ENCODE peak calls at places on chromosomes 1 and 21, in nine cellular contexts. Z, G, N, K, Q, L, C, A and X are unnamed samples.

GRCh38 chr1:209755926-209756607 is at the start of gene TRAF3IP3:
- DNase-seq in Q (peak; percentile 92), G (no peak), A (no peak), K (peak; percentile 55), L (no peak), N (peak; percentile 52), C (peak; percentile 19), Z (no peak), X (no peak)

GRCh38 chr21:37619464-37619974 is 252.9 kb downstream of the DYRK1A start:
- DNase-seq in N (no peak), K (no peak), L (no peak), A (no peak), Q (no peak), C (no peak), Z (no peak), G (no peak), X (no peak)

GRCh38 chr1:216356945-216357344 is 66.3 kb downstream of the USH2A start:
- DNase-seq in C (no peak), G (no peak), Q (no peak), K (no peak), L (no peak), N (no peak), A (no peak), Z (no peak), X (no peak)

GRCh38 chr1:167578935-167579521 is 25.5 kb upstream of the CREG1 start:
- DNase-seq in N (no peak), G (no peak), L (no peak), Q (no peak), A (no peak), Z (no peak), C (no peak), K (no peak), X (no peak)

GRCh38 chr21:43193651-43194302 is 25.0 kb downstream of the CRYAA start:
- DNase-seq in Z (peak; percentile 29), A (peak; percentile 90), Q (no peak), G (no peak), L (no peak), K (no peak), N (no peak), C (peak; percentile 36), X (no peak)

GRCh38 chr21:37088196-37088595 is 15.1 kb downstream of the TTC3 start:
- DNase-seq in G (no peak), A (peak; percentile 75), Q (no peak), K (no peak), L (no peak), N (no peak), C (no peak), Z (no peak), X (no peak)

GRCh38 chr1:58013237-58013636 is 533.3 kb downstream of the OMA1 start:
- DNase-seq in G (no peak), K (no peak), N (no peak), C (no peak), L (no peak), Q (no peak), A (no peak), Z (no peak), X (no peak)

GRCh38 chr1:13808729-13809131 is 108.7 kb downstream of the PRDM2 start:
- DNase-seq in L (no peak), G (peak; percentile 6), Q (no peak), Z (no peak), A (peak; percentile 60), C (peak; percentile 67), N (no peak), K (no peak), X (no peak)

GRCh38 chr1:34131396-34132160 is 33.5 kb downstream of the CSMD2 start:
- DNase-seq in A (no peak), G (no peak), Q (no peak), N (no peak), K (no peak), Z (no peak), C (no peak), L (no peak), X (no peak)